ENCODE peak calls at places on chromosomes 11 and 22, in four cellular contexts. R is IMR-90, B is right lobe of liver, M is body of pancreas. W is an unnamed sample. For H3K4me1, the result is how much of the 10 kb centered on the place peaks cover.

GRCh38 chr11:69387409-69387885 is 93.5 kb downstream of the MYEOV start:
- DNase-seq in R (no peak), B (no peak), M (no peak), W (no peak)

GRCh38 chr11:18853086-18853720 is 61.6 kb upstream of the PTPN5 start:
- DNase-seq in R (peak), B (no peak), M (peak), W (peak)

GRCh38 chr11:41456288-41456687 is 3.2 kb downstream of the LRRC4C start:
- DNase-seq in R (no peak), B (no peak), M (no peak), W (no peak)

GRCh38 chr11:108916935-108917334 is 252.1 kb downstream of the DDX10 start:
- DNase-seq in R (no peak), B (no peak), M (no peak), W (no peak)

GRCh38 chr11:14541180-14541579 is 21.0 kb upstream of the PSMA1 start:
- DNase-seq in R (no peak), B (no peak), M (peak), W (no peak)

GRCh38 chr11:88402784-88403183 is 65.2 kb upstream of the CTSC start:
- DNase-seq in R (peak), B (no peak), M (no peak), W (no peak)

GRCh38 chr11:73402834-73403185 is 26.6 kb downstream of the RELT start:
- DNase-seq in R (no peak), B (no peak), M (no peak), W (no peak)

GRCh38 chr11:32358729-32359128 is 76.6 kb downstream of the WT1 start:
- DNase-seq in R (no peak), B (no peak), M (no peak), W (no peak)

GRCh38 chr22:49207008-49207775 is 620.5 kb downstream of the BRD1 start:
- DNase-seq in R (no peak), B (peak), M (no peak), W (no peak)

GRCh38 chr11:27231519-27231918 is 131.5 kb downstream of the CCDC34 start:
- DNase-seq in R (no peak), B (no peak), M (no peak), W (no peak)

GRCh38 chr11:27234961-27235360 is 128.1 kb downstream of the CCDC34 start:
- DNase-seq in R (no peak), B (no peak), M (no peak), W (no peak)

GRCh38 chr11:27233654-27234042 is 129.4 kb downstream of the CCDC34 start:
- DNase-seq in R (no peak), B (no peak), M (no peak), W (no peak)

GRCh38 chr11:27237641-27238040 is 125.4 kb downstream of the CCDC34 start:
- DNase-seq in R (no peak), B (no peak), M (no peak), W (peak)

DNA sequence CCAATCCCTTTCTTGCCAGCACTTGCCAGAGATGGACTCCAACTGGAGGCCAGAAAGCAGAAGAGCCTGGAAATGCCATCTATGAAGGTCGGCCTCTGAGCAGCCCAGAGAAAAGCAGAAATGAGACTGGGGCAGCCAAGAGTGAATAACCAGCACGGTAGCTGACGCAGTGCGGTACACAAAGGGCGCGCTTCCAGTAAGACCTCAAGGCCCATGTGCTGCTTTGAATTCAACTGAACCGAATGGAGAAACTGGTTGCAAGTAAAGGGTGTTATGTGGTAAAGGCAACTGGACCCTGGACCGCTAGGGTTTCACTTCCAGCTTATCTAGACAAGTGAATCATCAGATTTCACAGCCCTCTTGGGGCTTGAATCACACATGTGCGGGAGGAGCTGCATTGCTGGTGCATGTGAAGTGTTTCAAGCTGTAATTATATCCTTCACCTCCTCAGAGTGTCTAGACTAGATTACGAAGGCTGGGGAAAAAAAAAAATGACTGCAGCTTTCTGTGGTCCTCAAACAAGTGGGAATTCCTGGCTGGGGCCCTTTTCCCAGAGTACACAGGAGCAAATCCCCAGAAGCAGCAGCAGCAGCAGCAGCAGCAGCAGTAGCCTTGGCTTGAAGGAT is 128.9 kb downstream of the CCDC34 start:
- DNase-seq in R (peak), B (no peak), M (no peak), W (no peak)
- H3K4me1 ChIP-seq in R (under half), B (under half), M (under half), W (under half)

DNA sequence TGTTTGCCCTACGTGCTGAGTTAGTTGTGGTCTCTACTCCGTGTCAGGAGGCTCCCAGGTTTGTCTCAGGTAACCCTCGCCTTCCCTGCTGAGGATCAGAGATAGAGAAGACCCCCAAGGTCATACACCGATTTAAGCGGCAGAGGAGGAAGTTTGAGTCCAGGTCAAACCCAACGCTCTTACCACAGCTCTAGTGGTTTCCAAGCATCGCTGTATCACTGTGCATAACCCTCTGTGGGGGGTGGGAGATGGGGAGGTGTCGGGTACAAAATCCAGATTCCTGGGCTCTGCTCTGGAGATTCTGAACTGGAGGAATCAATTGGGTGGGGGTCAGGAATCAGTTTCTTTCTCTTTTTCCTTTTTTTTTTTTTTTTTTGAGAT is 627 bp downstream of the DNAJC4 start:
- DNase-seq in R (no peak), B (no peak), M (no peak), W (no peak)
- TF ChIP-seq POLR2A in R (no peak), B (no peak), M (no peak), W (no peak)

GRCh38 chr11:11980841-11981308 is 27.6 kb downstream of the DKK3 start:
- DNase-seq in R (peak), B (no peak), M (no peak), W (no peak)
- H3K4me1 ChIP-seq in R (half or more), B (under half), M (under half), W (under half)

DNA sequence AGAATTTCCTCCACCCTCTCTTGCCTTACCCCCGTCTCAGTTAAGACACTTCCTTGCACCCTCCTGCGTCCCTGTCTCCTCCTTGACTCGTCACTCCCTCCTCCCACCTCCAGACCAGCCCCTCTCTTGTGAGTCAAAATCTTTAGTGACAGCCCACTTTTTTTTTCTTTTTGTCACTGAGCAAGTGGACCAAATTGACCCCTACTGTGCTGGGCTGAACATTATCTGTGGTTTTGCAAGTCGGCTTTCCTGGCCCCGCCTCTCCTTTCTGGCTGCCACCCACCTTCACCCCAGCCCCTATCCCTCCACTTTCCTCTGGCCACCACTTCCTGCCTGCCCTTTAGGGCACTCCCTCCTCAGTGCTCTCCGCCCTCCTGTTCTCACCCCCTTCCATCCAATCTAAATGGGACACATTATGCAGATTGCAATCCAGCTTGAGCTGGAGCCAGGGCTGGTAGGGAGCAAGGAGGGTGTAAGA is at the start of gene APLNR:
- DNase-seq in R (no peak), B (no peak), M (no peak), W (no peak)
- TF ChIP-seq POLR2A in R (no peak), B (no peak), M (no peak), W (no peak)

W was measured in prostate gland.